ENCODE peak calls at places on chromosome 17, in six cellular contexts. M is K562, Y is HCT116, N is HepG2, W is H1, Q is GM12878. G is an unnamed sample.
A peak's percentile ranks its signal among the peaks of the same experiment; 100 is the strongest.

GRCh38 chr17:43401293-43401692 is 2.5 kb downstream of the ARL4D start:
- DNase-seq in Y (no peak), N (no peak), M (no peak), Q (no peak), W (no peak), G (no peak)

GRCh38 chr17:66447159-66447558 is 144.7 kb downstream of the PRKCA start:
- DNase-seq in N (no peak), W (no peak), Q (no peak), Y (no peak), M (no peak), G (no peak)

GRCh38 chr17:27282054-27282501 is 11.8 kb upstream of the WSB1 start:
- DNase-seq in N (no peak), Q (peak; percentile 49), W (no peak), Y (no peak), M (no peak), G (no peak)

GRCh38 chr17:67602974-67603373 is 114.8 kb upstream of the NOL11 start:
- DNase-seq in Y (peak; percentile 56), Q (no peak), W (peak; percentile 21), N (peak; percentile 71), M (no peak), G (peak; percentile 39)

GRCh38 chr17:73261952-73262675 is 434 bp upstream of the CPSF4L start:
- DNase-seq in W (peak; percentile 19), M (no peak), N (peak; percentile 93), Y (no peak), Q (no peak), G (no peak)

GRCh38 chr17:67157732-67158639 is 87.0 kb downstream of the HELZ start:
- DNase-seq in Q (peak; percentile 2), W (no peak), M (peak; percentile 34), N (peak; percentile 27), Y (peak; percentile 10), G (peak; percentile 8)

GRCh38 chr17:3794890-3795757 is 5.9 kb downstream of the ITGAE start:
- DNase-seq in N (peak; percentile 78), M (no peak), Q (no peak), Y (no peak), W (no peak), G (no peak)

GRCh38 chr17:82371333-82372062 is at the start of gene UTS2R:
- DNase-seq in Y (no peak), Q (no peak), W (no peak), M (no peak), N (no peak), G (no peak)

GRCh38 chr17:55730380-55730779 is 7.7 kb upstream of the TMEM100 start:
- DNase-seq in W (no peak), Y (no peak), N (no peak), Q (no peak), M (no peak), G (no peak)
- H3K4me3 ChIP-seq in W (no peak overlapping the region), Y (no peak overlapping the region), N (no peak overlapping the region), Q (no peak overlapping the region), M (no peak overlapping the region), G (no peak overlapping the region)

GRCh38 chr17:15408803-15409202 is 58.6 kb downstream of the CDRT4 start:
- DNase-seq in N (no peak), Q (no peak), W (no peak), M (no peak), Y (no peak), G (no peak)

GRCh38 chr17:15403276-15403939 is 62.0 kb upstream of the TEKT3 start:
- DNase-seq in W (no peak), Y (no peak), M (no peak), Q (no peak), N (no peak), G (no peak)

GRCh38 chr17:15405016-15405415 is 62.4 kb downstream of the CDRT4 start:
- DNase-seq in Y (no peak), Q (no peak), N (no peak), W (no peak), M (no peak), G (no peak)

GRCh38 chr17:15406081-15406480 is 61.3 kb downstream of the CDRT4 start:
- DNase-seq in M (no peak), Y (no peak), Q (no peak), N (no peak), W (no peak), G (no peak)

GRCh38 chr17:15404116-15404730 is 62.8 kb upstream of the TEKT3 start:
- DNase-seq in W (no peak), Q (no peak), M (no peak), Y (no peak), N (no peak), G (no peak)
- TF ChIP-seq YY1 in W (no peak), Q (no peak), M (no peak), Y (no peak), N (no peak), G (no peak)

GRCh38 chr17:15490634-15491261 is 23.3 kb upstream of the CDRT4 start:
- DNase-seq in N (no peak), Y (peak; percentile 81), W (peak; percentile 44), M (peak; percentile 82), Q (no peak), G (peak; percentile 77)
- TF ChIP-seq ZNF274 in N (no peak), Y (no peak), W (no peak), M (no peak), Q (no peak), G (no peak)

DNA sequence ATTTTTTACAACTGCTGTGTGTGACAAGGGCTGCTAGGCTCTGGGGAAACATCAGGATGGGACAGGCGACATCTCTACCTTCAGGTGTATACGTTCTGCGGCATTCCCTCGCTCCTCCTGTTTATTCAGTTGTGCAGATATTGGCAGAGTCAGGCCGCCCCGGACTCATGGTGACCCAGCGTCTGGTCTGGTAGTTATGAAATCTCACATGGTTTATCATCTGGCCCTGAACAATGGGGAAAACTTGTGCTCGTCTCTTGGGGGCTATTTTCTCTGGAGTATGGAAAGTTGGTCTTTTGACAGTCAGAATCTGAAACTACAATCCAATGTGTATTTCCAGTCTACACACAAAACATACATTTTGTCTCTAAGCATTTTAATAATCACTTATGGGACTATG is 3.3 kb downstream of the MARCHF10 start:
- DNase-seq in Q (no peak), W (no peak), Y (no peak), M (no peak), N (no peak), G (no peak)
- H3K4me3 ChIP-seq in Q (no peak overlapping the region), W (no peak overlapping the region), Y (no peak overlapping the region), M (no peak overlapping the region), N (no peak overlapping the region), G (no peak overlapping the region)

GRCh38 chr17:7987112-7987893 is 15.1 kb upstream of the GUCY2D start:
- DNase-seq in Y (no peak), Q (no peak), W (no peak), M (no peak), N (no peak), G (no peak)
- TF ChIP-seq YY1 in Y (no peak), Q (no peak), W (no peak), M (no peak), N (no peak), G (no peak)

GRCh38 chr17:77602062-77602746 is 356.3 kb upstream of the TNRC6C start:
- DNase-seq in Q (no peak), Y (no peak), W (no peak), N (no peak), M (no peak), G (no peak)
- TF ChIP-seq ZNF274 in Q (no peak), Y (no peak), W (no peak), N (no peak), M (no peak), G (no peak)

GRCh38 chr17:77466140-77466539 is 325.4 kb downstream of the SEC14L1 start:
- DNase-seq in Q (no peak), W (no peak), N (no peak), Y (no peak), M (no peak), G (peak; percentile 76)
- H3K4me3 ChIP-seq in Q (peak overlapping the region; percentile 36), W (peak overlapping the region; percentile 0), N (no peak overlapping the region), Y (no peak overlapping the region), M (no peak overlapping the region), G (peak overlapping the region; percentile 59)

GRCh38 chr17:61221597-61222471 is 177.8 kb upstream of the TBX2 start:
- DNase-seq in Y (no peak), Q (no peak), W (no peak), N (no peak), M (no peak), G (no peak)
- TF ChIP-seq YY1 in Y (no peak), Q (no peak), W (no peak), N (no peak), M (no peak), G (no peak)

GRCh38 chr17:561118-561517 is 153.5 kb downstream of the VPS53 start:
- DNase-seq in M (no peak), W (no peak), N (no peak), Y (no peak), Q (no peak), G (no peak)
- TF ChIP-seq ZNF274 in M (no peak), W (no peak), N (no peak), Y (no peak), Q (no peak), G (no peak)

GRCh38 chr17:7130626-7131467 is 16.2 kb upstream of the ASGR2 start:
- DNase-seq in Y (no peak), M (no peak), W (no peak), N (no peak), Q (no peak), G (no peak)

GRCh38 chr17:7136266-7136877 is 21.8 kb upstream of the ASGR2 start:
- DNase-seq in W (no peak), M (peak; percentile 68), N (peak; percentile 63), Q (peak; percentile 33), Y (peak; percentile 57), G (peak; percentile 48)

GRCh38 chr17:7133916-7134315 is 19.3 kb upstream of the ASGR2 start:
- DNase-seq in N (no peak), W (no peak), M (no peak), Y (no peak), Q (no peak), G (no peak)

GRCh38 chr17:7132511-7133094 is 18.0 kb upstream of the ASGR2 start:
- DNase-seq in Y (no peak), W (peak; percentile 63), N (peak; percentile 61), M (no peak), Q (peak; percentile 84), G (peak; percentile 86)

DNA sequence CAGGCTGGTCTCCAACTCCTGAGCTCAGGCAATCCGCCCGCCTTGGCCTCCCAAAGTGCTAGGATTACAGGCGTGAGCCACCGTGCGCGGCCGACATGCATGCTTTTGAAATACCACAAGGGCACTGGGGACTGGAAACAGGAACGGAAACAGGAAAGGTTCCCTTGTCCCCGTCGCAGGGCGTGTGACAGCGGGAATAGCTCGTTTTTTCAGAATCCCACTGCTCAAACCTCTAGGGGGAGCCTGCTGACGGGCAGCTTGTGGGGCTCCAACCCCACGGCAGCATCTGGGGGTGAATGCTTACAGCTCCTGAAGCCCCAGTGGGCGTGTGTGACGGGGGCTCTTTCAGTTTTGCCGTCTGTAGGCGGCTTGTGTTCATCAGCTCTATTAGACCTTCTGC is 18.8 kb upstream of the ASGR2 start:
- DNase-seq in N (peak; percentile 74), W (no peak), M (peak; percentile 26), Y (no peak), Q (peak; percentile 36), G (peak; percentile 20)
- H3K4me3 ChIP-seq in N (peak overlapping the region; percentile 2), W (peak overlapping the region; percentile 10), M (no peak overlapping the region), Y (no peak overlapping the region), Q (peak overlapping the region; percentile 49), G (peak overlapping the region; percentile 15)